ENCODE peak calls at places on chromosomes 12 and 14, in eight cellular contexts. One of them, this sample, is unnamed.

GRCh38 chr12:49853671-49854070 is 10.8 kb upstream of the BCDIN3D start:
- DNase-seq in OCI-LY7: no peak
- DNase-seq in heart right ventricle: no peak
- DNase-seq in right atrium auricular region: no peak
- DNase-seq in Peyer's patch: no peak
- DNase-seq in ascending aorta: no peak
- DNase-seq in colonic mucosa: no peak
- DNase-seq in Caco-2: no peak
- DNase-seq in this sample: no peak

GRCh38 chr12:85191-85666 is 18.7 kb downstream of the IQSEC3 start:
- DNase-seq in OCI-LY7: no peak
- DNase-seq in heart right ventricle: no peak
- DNase-seq in right atrium auricular region: no peak
- DNase-seq in Peyer's patch: no peak
- DNase-seq in ascending aorta: no peak
- DNase-seq in colonic mucosa: no peak
- DNase-seq in Caco-2: no peak
- DNase-seq in this sample: no peak

GRCh38 chr14:89067293-89067972 is 243.0 kb downstream of the TTC8 start:
- DNase-seq in OCI-LY7: no peak
- DNase-seq in heart right ventricle: no peak
- DNase-seq in right atrium auricular region: no peak
- DNase-seq in Peyer's patch: no peak
- DNase-seq in ascending aorta: no peak
- DNase-seq in colonic mucosa: no peak
- DNase-seq in Caco-2: no peak
- DNase-seq in this sample: no peak

GRCh38 chr12:30613119-30613830 is 82.4 kb downstream of the IPO8 start:
- DNase-seq in OCI-LY7: no peak
- DNase-seq in heart right ventricle: no peak
- DNase-seq in right atrium auricular region: no peak
- DNase-seq in Peyer's patch: no peak
- DNase-seq in ascending aorta: no peak
- DNase-seq in colonic mucosa: no peak
- DNase-seq in Caco-2: no peak
- DNase-seq in this sample: no peak

GRCh38 chr14:71395151-71395604 is 487.9 kb downstream of the PCNX1 start:
- DNase-seq in OCI-LY7: no peak
- DNase-seq in heart right ventricle: no peak
- DNase-seq in right atrium auricular region: no peak
- DNase-seq in Peyer's patch: no peak
- DNase-seq in ascending aorta: no peak
- DNase-seq in colonic mucosa: no peak
- DNase-seq in Caco-2: no peak
- DNase-seq in this sample: no peak

GRCh38 chr12:38689704-38690103 is 215.7 kb downstream of the CPNE8 start:
- DNase-seq in OCI-LY7: no peak
- DNase-seq in heart right ventricle: no peak
- DNase-seq in right atrium auricular region: no peak
- DNase-seq in Peyer's patch: no peak
- DNase-seq in ascending aorta: no peak
- DNase-seq in colonic mucosa: no peak
- DNase-seq in Caco-2: no peak
- DNase-seq in this sample: no peak

GRCh38 chr14:96130854-96131253 is 73.8 kb upstream of the BDKRB2 start:
- DNase-seq in OCI-LY7: no peak
- DNase-seq in heart right ventricle: no peak
- DNase-seq in right atrium auricular region: no peak
- DNase-seq in Peyer's patch: no peak
- DNase-seq in ascending aorta: no peak
- DNase-seq in colonic mucosa: no peak
- DNase-seq in Caco-2: no peak
- DNase-seq in this sample: no peak

GRCh38 chr12:131803995-131804521 is 24.1 kb upstream of the MMP17 start:
- DNase-seq in OCI-LY7: no peak
- DNase-seq in heart right ventricle: no peak
- DNase-seq in right atrium auricular region: no peak
- DNase-seq in Peyer's patch: no peak
- DNase-seq in ascending aorta: no peak
- DNase-seq in colonic mucosa: no peak
- DNase-seq in Caco-2: no peak
- DNase-seq in this sample: no peak

GRCh38 chr14:60277605-60278190 is 28.7 kb downstream of the PPM1A start:
- DNase-seq in OCI-LY7: no peak
- DNase-seq in heart right ventricle: no peak
- DNase-seq in right atrium auricular region: no peak
- DNase-seq in Peyer's patch: no peak
- DNase-seq in ascending aorta: no peak
- DNase-seq in colonic mucosa: no peak
- DNase-seq in Caco-2: no peak
- DNase-seq in this sample: no peak

GRCh38 chr12:12979151-12979550 is 20.9 kb downstream of the HEBP1 start:
- DNase-seq in OCI-LY7: no peak
- DNase-seq in heart right ventricle: no peak
- DNase-seq in right atrium auricular region: no peak
- DNase-seq in Peyer's patch: no peak
- DNase-seq in ascending aorta: no peak
- DNase-seq in colonic mucosa: no peak
- DNase-seq in Caco-2: no peak
- DNase-seq in this sample: no peak

GRCh38 chr14:31414190-31414833 is 6.0 kb downstream of the HEATR5A start:
- DNase-seq in OCI-LY7: no peak
- DNase-seq in heart right ventricle: no peak
- DNase-seq in right atrium auricular region: no peak
- DNase-seq in Peyer's patch: no peak
- DNase-seq in ascending aorta: no peak
- DNase-seq in colonic mucosa: no peak
- DNase-seq in Caco-2: no peak
- DNase-seq in this sample: no peak

GRCh38 chr14:98769326-98769725 is 502.7 kb downstream of the BCL11B start:
- DNase-seq in OCI-LY7: no peak
- DNase-seq in heart right ventricle: no peak
- DNase-seq in right atrium auricular region: no peak
- DNase-seq in Peyer's patch: no peak
- DNase-seq in ascending aorta: no peak
- DNase-seq in colonic mucosa: no peak
- DNase-seq in Caco-2: no peak
- DNase-seq in this sample: no peak

GRCh38 chr14:89167705-89168104 is 249.3 kb downstream of the FOXN3 start:
- DNase-seq in OCI-LY7: no peak
- DNase-seq in heart right ventricle: no peak
- DNase-seq in right atrium auricular region: no peak
- DNase-seq in Peyer's patch: no peak
- DNase-seq in ascending aorta: no peak
- DNase-seq in colonic mucosa: no peak
- DNase-seq in Caco-2: no peak
- DNase-seq in this sample: no peak

GRCh38 chr14:58607571-58608317 is 30.0 kb upstream of the DACT1 start:
- DNase-seq in OCI-LY7: no peak
- DNase-seq in heart right ventricle: no peak
- DNase-seq in right atrium auricular region: no peak
- DNase-seq in Peyer's patch: no peak
- DNase-seq in ascending aorta: no peak
- DNase-seq in colonic mucosa: no peak
- DNase-seq in Caco-2: no peak
- DNase-seq in this sample: no peak

GRCh38 chr14:49893309-49894213 is 679 bp downstream of the ARF6 start:
- DNase-seq in OCI-LY7: peak
- DNase-seq in heart right ventricle: peak
- DNase-seq in right atrium auricular region: peak
- DNase-seq in Peyer's patch: peak
- DNase-seq in ascending aorta: no peak
- DNase-seq in colonic mucosa: peak
- DNase-seq in Caco-2: peak
- DNase-seq in this sample: peak

GRCh38 chr12:954736-955135 is 5.2 kb upstream of the RAD52 start:
- DNase-seq in OCI-LY7: no peak
- DNase-seq in heart right ventricle: no peak
- DNase-seq in right atrium auricular region: no peak
- DNase-seq in Peyer's patch: no peak
- DNase-seq in ascending aorta: no peak
- DNase-seq in colonic mucosa: no peak
- DNase-seq in Caco-2: no peak
- DNase-seq in this sample: no peak

GRCh38 chr12:79848321-79848720 is 86.6 kb downstream of the PPP1R12A start:
- DNase-seq in OCI-LY7: no peak
- DNase-seq in heart right ventricle: no peak
- DNase-seq in right atrium auricular region: no peak
- DNase-seq in Peyer's patch: no peak
- DNase-seq in ascending aorta: no peak
- DNase-seq in colonic mucosa: no peak
- DNase-seq in Caco-2: no peak
- DNase-seq in this sample: no peak

GRCh38 chr12:38983117-38983571 is 77.8 kb upstream of the CPNE8 start:
- DNase-seq in OCI-LY7: no peak
- DNase-seq in heart right ventricle: no peak
- DNase-seq in right atrium auricular region: no peak
- DNase-seq in Peyer's patch: no peak
- DNase-seq in ascending aorta: no peak
- DNase-seq in colonic mucosa: no peak
- DNase-seq in Caco-2: peak
- DNase-seq in this sample: no peak

GRCh38 chr12:52906049-52906645 is 1.3 kb upstream of the KRT8 start:
- DNase-seq in OCI-LY7: no peak
- DNase-seq in heart right ventricle: no peak
- DNase-seq in right atrium auricular region: no peak
- DNase-seq in Peyer's patch: no peak
- DNase-seq in ascending aorta: no peak
- DNase-seq in colonic mucosa: peak
- DNase-seq in Caco-2: no peak
- DNase-seq in this sample: no peak

GRCh38 chr12:6430124-6430989 is 14.4 kb upstream of the CD27 start:
- DNase-seq in OCI-LY7: peak
- DNase-seq in heart right ventricle: peak
- DNase-seq in right atrium auricular region: peak
- DNase-seq in Peyer's patch: peak
- DNase-seq in ascending aorta: peak
- DNase-seq in colonic mucosa: peak
- DNase-seq in Caco-2: peak
- DNase-seq in this sample: peak
- H3K4me3 ChIP-seq in OCI-LY7: peak
- H3K4me3 ChIP-seq in heart right ventricle: peak
- H3K4me3 ChIP-seq in right atrium auricular region: peak
- H3K4me3 ChIP-seq in Peyer's patch: peak
- H3K4me3 ChIP-seq in ascending aorta: peak
- H3K4me3 ChIP-seq in colonic mucosa: no peak
- H3K4me3 ChIP-seq in Caco-2: no peak
- H3K4me3 ChIP-seq in this sample: no peak

GRCh38 chr12:45050331-45050750 is 558 bp downstream of the DBX2 start:
- DNase-seq in OCI-LY7: no peak
- DNase-seq in heart right ventricle: no peak
- DNase-seq in right atrium auricular region: no peak
- DNase-seq in Peyer's patch: no peak
- DNase-seq in ascending aorta: no peak
- DNase-seq in colonic mucosa: no peak
- DNase-seq in Caco-2: no peak
- DNase-seq in this sample: no peak
- H3K4me3 ChIP-seq in OCI-LY7: no peak
- H3K4me3 ChIP-seq in heart right ventricle: peak
- H3K4me3 ChIP-seq in right atrium auricular region: peak
- H3K4me3 ChIP-seq in Peyer's patch: no peak
- H3K4me3 ChIP-seq in ascending aorta: peak
- H3K4me3 ChIP-seq in colonic mucosa: no peak
- H3K4me3 ChIP-seq in Caco-2: no peak
- H3K4me3 ChIP-seq in this sample: no peak

DNA sequence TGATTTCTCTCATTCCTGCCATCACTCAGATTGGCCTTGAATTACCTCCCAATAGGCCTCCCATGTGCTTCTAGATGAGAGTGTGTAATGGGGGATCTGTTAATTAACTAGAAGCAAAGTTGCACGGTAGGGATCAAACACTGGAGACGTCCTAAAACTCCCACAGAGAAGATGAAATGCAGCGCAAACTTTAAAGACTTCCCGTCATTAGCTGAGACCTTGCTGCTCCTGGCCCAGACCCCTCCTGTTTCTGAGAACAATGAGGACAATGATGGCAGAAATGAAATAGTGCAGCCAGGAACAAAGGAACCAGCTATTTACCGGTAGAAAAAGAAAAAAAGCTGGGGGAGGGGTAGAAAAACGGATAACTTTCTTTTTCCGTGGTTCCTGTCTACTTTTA is 280.6 kb upstream of the SOX5 start:
- DNase-seq in OCI-LY7: no peak
- DNase-seq in heart right ventricle: no peak
- DNase-seq in right atrium auricular region: no peak
- DNase-seq in Peyer's patch: no peak
- DNase-seq in ascending aorta: no peak
- DNase-seq in colonic mucosa: no peak
- DNase-seq in Caco-2: no peak
- DNase-seq in this sample: no peak
- H3K4me3 ChIP-seq in OCI-LY7: no peak
- H3K4me3 ChIP-seq in heart right ventricle: no peak
- H3K4me3 ChIP-seq in right atrium auricular region: no peak
- H3K4me3 ChIP-seq in Peyer's patch: peak
- H3K4me3 ChIP-seq in ascending aorta: no peak
- H3K4me3 ChIP-seq in colonic mucosa: no peak
- H3K4me3 ChIP-seq in Caco-2: no peak
- H3K4me3 ChIP-seq in this sample: no peak

GRCh38 chr12:121001060-121001459 is 15.2 kb downstream of the C12orf43 start:
- DNase-seq in OCI-LY7: no peak
- DNase-seq in heart right ventricle: no peak
- DNase-seq in right atrium auricular region: no peak
- DNase-seq in Peyer's patch: no peak
- DNase-seq in ascending aorta: no peak
- DNase-seq in colonic mucosa: no peak
- DNase-seq in Caco-2: no peak
- DNase-seq in this sample: no peak

GRCh38 chr12:120998435-120998834 is 17.9 kb downstream of the C12orf43 start:
- DNase-seq in OCI-LY7: no peak
- DNase-seq in heart right ventricle: no peak
- DNase-seq in right atrium auricular region: no peak
- DNase-seq in Peyer's patch: no peak
- DNase-seq in ascending aorta: no peak
- DNase-seq in colonic mucosa: no peak
- DNase-seq in Caco-2: no peak
- DNase-seq in this sample: no peak

GRCh38 chr12:120999191-121000120 is 16.8 kb downstream of the C12orf43 start:
- DNase-seq in OCI-LY7: no peak
- DNase-seq in heart right ventricle: no peak
- DNase-seq in right atrium auricular region: no peak
- DNase-seq in Peyer's patch: no peak
- DNase-seq in ascending aorta: no peak
- DNase-seq in colonic mucosa: no peak
- DNase-seq in Caco-2: no peak
- DNase-seq in this sample: no peak

GRCh38 chr12:121001841-121002483 is 14.3 kb downstream of the C12orf43 start:
- DNase-seq in OCI-LY7: no peak
- DNase-seq in heart right ventricle: no peak
- DNase-seq in right atrium auricular region: no peak
- DNase-seq in Peyer's patch: no peak
- DNase-seq in ascending aorta: no peak
- DNase-seq in colonic mucosa: no peak
- DNase-seq in Caco-2: no peak
- DNase-seq in this sample: no peak

DNA sequence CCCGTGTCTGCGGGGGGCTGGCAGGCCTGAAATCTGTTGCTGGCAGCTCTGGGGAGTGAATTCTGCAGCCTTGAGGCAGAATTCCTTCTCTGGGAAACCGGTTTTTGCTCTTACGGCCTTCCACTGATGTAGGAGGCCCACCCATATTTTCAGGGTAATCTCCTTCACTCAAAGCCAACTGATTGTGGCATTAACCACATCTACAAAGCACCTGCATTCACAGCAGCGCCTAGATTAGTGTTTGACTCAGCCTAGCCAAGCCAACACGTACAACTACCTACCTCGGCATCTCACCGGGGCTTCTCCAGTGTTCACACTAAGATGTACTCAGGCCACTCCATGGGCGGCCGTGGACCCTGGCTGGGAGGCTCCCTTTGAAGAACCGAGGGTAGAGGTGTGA is 15.8 kb downstream of the C12orf43 start:
- DNase-seq in OCI-LY7: no peak
- DNase-seq in heart right ventricle: no peak
- DNase-seq in right atrium auricular region: no peak
- DNase-seq in Peyer's patch: no peak
- DNase-seq in ascending aorta: no peak
- DNase-seq in colonic mucosa: no peak
- DNase-seq in Caco-2: no peak
- DNase-seq in this sample: no peak
- H3K4me3 ChIP-seq in OCI-LY7: no peak
- H3K4me3 ChIP-seq in heart right ventricle: no peak
- H3K4me3 ChIP-seq in right atrium auricular region: no peak
- H3K4me3 ChIP-seq in Peyer's patch: no peak
- H3K4me3 ChIP-seq in ascending aorta: no peak
- H3K4me3 ChIP-seq in colonic mucosa: no peak
- H3K4me3 ChIP-seq in Caco-2: no peak
- H3K4me3 ChIP-seq in this sample: no peak